ENCODE peak calls at places on chromosome 13, in five cellular contexts. R is CD8-positive, alpha-beta T cell; K is CD4-positive, alpha-beta memory T cell; P is HAP-1; I is hepatocyte. J is an unnamed sample.
A peak's percentile ranks its signal among the peaks of the same experiment; 100 is the strongest.

GRCh38 chr13:99650410-99650809 is 149.1 kb downstream of the TM9SF2 start:
- DNase-seq in R (no peak), K (no peak), P (no peak), I (no peak), J (no peak)

GRCh38 chr13:32025730-32026129 is 5.8 kb upstream of the FRY start:
- DNase-seq in R (no peak), K (no peak), P (peak; percentile 82), I (no peak), J (no peak)

GRCh38 chr13:31409678-31410356 is 210.0 kb downstream of the B3GLCT start:
- DNase-seq in R (no peak), K (no peak), P (no peak), I (peak; percentile 20), J (peak; percentile 36)

GRCh38 chr13:32964987-32965386 is 51.2 kb upstream of the KL start:
- DNase-seq in R (no peak), K (no peak), P (no peak), I (no peak), J (no peak)

GRCh38 chr13:106602178-106602577 is 34.2 kb upstream of the ARGLU1 start:
- DNase-seq in R (no peak), K (no peak), P (no peak), I (no peak), J (peak; percentile 37)

GRCh38 chr13:88068975-88069374 is 397.8 kb downstream of the SLITRK5 start:
- DNase-seq in R (no peak), K (no peak), P (no peak), I (peak; percentile 7), J (peak; percentile 0)

GRCh38 chr13:42969558-42970172 is 22.4 kb downstream of the EPSTI1 start:
- DNase-seq in R (peak; percentile 75), K (peak; percentile 75), P (peak; percentile 72), I (peak; percentile 82), J (peak; percentile 77)

GRCh38 chr13:44853641-44854040 is 135.6 kb downstream of the NUFIP1 start:
- DNase-seq in R (no peak), K (no peak), P (no peak), I (peak; percentile 43), J (peak; percentile 86)

GRCh38 chr13:46617382-46617781 is 64.4 kb downstream of the LRCH1 start:
- DNase-seq in R (no peak), K (no peak), P (no peak), I (no peak), J (no peak)

GRCh38 chr13:43354147-43354945 is 331.0 kb downstream of the DNAJC15 start:
- DNase-seq in R (no peak), K (no peak), P (no peak), I (no peak), J (no peak)

DNA sequence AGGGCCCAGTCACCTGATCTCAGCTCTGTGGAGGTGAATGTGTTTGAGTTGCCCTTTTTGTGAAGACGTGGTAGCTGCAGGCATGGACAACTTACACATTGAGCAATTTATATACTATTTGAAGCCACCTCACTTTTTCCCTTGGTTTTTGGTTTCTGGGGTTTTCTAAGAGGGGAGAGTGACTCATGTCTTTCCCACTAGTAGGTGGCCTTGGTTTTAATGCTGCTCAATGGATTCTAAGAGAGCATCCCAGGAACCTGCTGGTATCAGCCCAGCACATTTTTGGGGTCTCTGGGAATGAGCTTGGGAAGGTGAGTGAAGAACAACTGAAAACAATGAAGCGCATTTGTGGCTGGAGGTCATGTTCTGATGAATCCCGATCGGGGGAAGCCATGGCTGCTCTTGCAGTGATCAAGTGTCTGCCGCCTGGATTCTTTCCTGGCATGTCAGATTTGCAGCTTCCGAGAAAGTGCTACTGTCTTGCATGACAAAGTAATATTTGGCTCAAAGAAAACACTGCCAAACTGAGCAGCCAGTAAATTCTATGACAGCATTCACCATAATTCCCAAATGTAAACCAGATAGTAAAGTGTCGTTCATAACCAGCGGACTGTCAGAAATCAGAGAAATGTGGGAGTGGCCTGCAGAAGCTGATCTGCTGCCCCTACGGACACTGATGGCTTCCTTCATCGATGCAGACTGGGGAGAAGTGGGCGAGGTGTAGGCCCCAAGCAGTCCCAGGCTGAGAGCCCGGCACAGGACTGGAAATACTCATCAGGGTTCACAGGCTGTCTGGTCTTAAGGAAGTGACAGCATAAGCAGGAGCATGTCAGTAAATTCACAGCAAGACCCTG is 98.7 kb downstream of the COL4A2 start:
- DNase-seq in R (no peak), K (no peak), P (no peak), I (no peak), J (no peak)
- H3K4me1 ChIP-seq in R (no peaks in the 10 kb centered on the region), K (no peaks in the 10 kb centered on the region), P (no peaks in the 10 kb centered on the region), I (peaks cover 11% of the 10 kb centered on the region), J (no peaks in the 10 kb centered on the region)

GRCh38 chr13:19088416-19088815 is 93.2 kb downstream of the TUBA3C start:
- DNase-seq in R (no peak), K (no peak), P (no peak), I (no peak), J (no peak)
- H3K9me3 ChIP-seq in R (no peaks in the 10 kb centered on the region), K (no peaks in the 10 kb centered on the region), P (no peaks in the 10 kb centered on the region), I (no peaks in the 10 kb centered on the region), J (no peaks in the 10 kb centered on the region)

GRCh38 chr13:51729853-51730553 is 74.0 kb downstream of the DHRS12 start:
- DNase-seq in R (no peak), K (no peak), P (peak; percentile 39), I (peak; percentile 78), J (peak; percentile 19)
- H3K4me3 ChIP-seq in R (no peak overlapping the region), K (no peak overlapping the region), P (no peak overlapping the region), I (no peak overlapping the region), J (no peak overlapping the region)

GRCh38 chr13:114110091-114110829 is 22.2 kb downstream of the RASA3 start:
- DNase-seq in R (peak; percentile 90), K (peak; percentile 88), P (no peak), I (no peak), J (no peak)
- H3K4me1 ChIP-seq in R (peaks cover 95% of the 10 kb centered on the region), K (peaks cover 96% of the 10 kb centered on the region), P (peaks cover 2% of the 10 kb centered on the region), I (peaks cover 14% of the 10 kb centered on the region), J (no peaks in the 10 kb centered on the region)

GRCh38 chr13:48448285-48448962 is 35.5 kb upstream of the LPAR6 start:
- DNase-seq in R (no peak), K (no peak), P (no peak), I (no peak), J (no peak)

GRCh38 chr13:48446454-48446853 is 33.5 kb upstream of the LPAR6 start:
- DNase-seq in R (no peak), K (no peak), P (no peak), I (no peak), J (no peak)

GRCh38 chr13:48448963-48449614 is 36.2 kb upstream of the LPAR6 start:
- DNase-seq in R (no peak), K (no peak), P (no peak), I (no peak), J (no peak)

GRCh38 chr13:48449656-48450055 is 36.7 kb upstream of the LPAR6 start:
- DNase-seq in R (no peak), K (no peak), P (no peak), I (no peak), J (no peak)
- H3K9me3 ChIP-seq in R (peaks cover 8% of the 10 kb centered on the region), K (no peaks in the 10 kb centered on the region), P (no peaks in the 10 kb centered on the region), I (peaks cover 10% of the 10 kb centered on the region), J (no peaks in the 10 kb centered on the region)

DNA sequence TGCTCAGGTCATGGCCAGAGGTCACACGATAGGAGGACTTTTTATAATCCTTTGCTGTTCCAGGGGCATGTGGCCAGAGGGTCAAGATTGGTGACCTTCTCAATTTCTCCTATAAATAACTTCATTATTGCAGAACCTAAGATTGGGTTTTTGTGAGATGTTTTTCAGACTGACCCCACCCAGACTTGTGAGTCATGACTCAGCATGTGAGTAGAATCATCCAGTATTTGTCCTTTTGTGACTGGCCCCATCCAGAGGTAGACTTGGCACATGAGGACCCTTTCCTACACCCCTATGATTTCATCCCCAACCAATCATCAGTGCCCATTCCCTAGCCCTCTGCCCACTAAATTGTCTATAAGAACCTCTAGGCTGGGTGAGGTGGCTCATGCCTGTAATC is 84.6 kb upstream of the ABCC4 start:
- DNase-seq in R (no peak), K (no peak), P (no peak), I (no peak), J (no peak)
- H3K4me3 ChIP-seq in R (no peak overlapping the region), K (no peak overlapping the region), P (no peak overlapping the region), I (no peak overlapping the region), J (no peak overlapping the region)

DNA sequence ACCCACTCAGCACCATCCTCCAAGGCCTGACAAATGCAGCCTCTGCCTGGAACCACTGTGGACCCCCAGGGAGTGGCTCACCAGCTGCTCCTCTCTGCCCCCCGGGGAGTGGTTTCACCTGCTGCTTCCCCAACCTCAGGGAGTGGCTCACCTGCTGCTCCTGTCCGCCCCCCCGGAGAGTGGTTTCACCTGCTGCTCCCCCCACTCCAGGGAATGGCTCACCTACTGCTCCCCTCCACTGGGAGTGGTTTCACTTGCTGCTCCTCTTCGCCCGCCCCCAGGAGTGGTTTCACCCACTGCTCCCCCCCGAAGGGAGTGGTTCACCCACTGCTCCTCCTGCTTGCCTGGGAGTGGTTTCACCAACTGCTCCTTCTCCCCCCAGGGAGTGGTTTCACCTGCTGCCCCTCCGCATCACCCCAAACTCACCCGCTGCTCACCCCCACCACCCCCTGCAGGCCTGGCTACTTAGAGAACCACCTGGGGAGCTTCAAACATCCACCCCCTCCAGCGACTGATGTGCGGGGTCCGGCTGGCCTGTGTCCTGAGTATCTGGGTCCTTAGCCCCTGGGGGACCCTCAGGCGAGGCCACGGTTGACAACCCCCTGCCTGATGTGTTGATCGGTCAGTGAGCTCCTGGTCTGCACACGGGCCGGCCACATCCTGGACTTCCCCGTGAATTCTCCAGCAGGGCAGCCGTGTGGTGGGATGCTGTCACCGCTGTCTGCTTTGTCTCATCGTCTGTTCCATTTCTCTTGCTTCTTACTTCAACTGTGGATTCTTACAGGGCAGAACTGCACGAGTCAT is 14.6 kb upstream of the TMEM255B start:
- DNase-seq in R (no peak), K (no peak), P (no peak), I (no peak), J (peak; percentile 41)
- H3K4me1 ChIP-seq in R (peaks cover 24% of the 10 kb centered on the region), K (peaks cover 26% of the 10 kb centered on the region), P (peaks cover 6% of the 10 kb centered on the region), I (peaks cover 15% of the 10 kb centered on the region), J (no peaks in the 10 kb centered on the region)

J was measured in small intestine.